ENCODE peak calls at places on chromosomes 11 and 22, in nine cellular contexts. F is GM23338, Q is A549, W is HCT116, K is GM12878, L is HL-60, D is K562, C is SK-N-SH, S is HepG2. X is an unnamed sample.

GRCh38 chr11:93525601-93526000 is 17.6 kb downstream of the SMCO4 start:
- DNase-seq in F (no peak), Q (no peak), W (no peak), K (no peak), L (no peak), D (no peak), C (no peak), S (no peak), X (no peak)

GRCh38 chr11:118003021-118003423 is 16.8 kb downstream of the IL10RA start:
- DNase-seq in F (no peak), Q (no peak), W (no peak), K (no peak), L (no peak), D (peak), C (no peak), S (no peak), X (no peak)

GRCh38 chr22:23268877-23269276 is 88.6 kb downstream of the BCR start:
- DNase-seq in F (no peak), Q (no peak), W (no peak), K (no peak), L (no peak), D (peak), C (no peak), S (no peak), X (no peak)

GRCh38 chr11:65870307-65870658 is 2.3 kb downstream of the EFEMP2 start:
- DNase-seq in F (no peak), Q (no peak), W (no peak), K (no peak), L (no peak), D (no peak), C (no peak), S (no peak), X (no peak)

GRCh38 chr11:111427471-111427912 is 48.4 kb upstream of the POU2AF1 start:
- DNase-seq in F (no peak), Q (no peak), W (no peak), K (no peak), L (no peak), D (peak), C (peak), S (peak), X (no peak)

GRCh38 chr22:19430890-19431541 is 517 bp downstream of the HIRA start:
- DNase-seq in F (peak), Q (peak), W (no peak), K (no peak), L (peak), D (no peak), C (peak), S (peak), X (no peak)

GRCh38 chr11:126163074-126163700 is 48.3 kb downstream of the RPUSD4 start:
- DNase-seq in F (no peak), Q (peak), W (no peak), K (no peak), L (no peak), D (no peak), C (no peak), S (peak), X (no peak)

GRCh38 chr11:32109138-32109537 is 18.3 kb downstream of the RCN1 start:
- DNase-seq in F (no peak), Q (no peak), W (no peak), K (no peak), L (no peak), D (no peak), C (no peak), S (no peak), X (no peak)

GRCh38 chr22:47608421-47608820 is 846.0 kb downstream of the TBC1D22A start:
- DNase-seq in F (no peak), Q (no peak), W (no peak), K (no peak), L (no peak), D (no peak), C (no peak), S (no peak), X (no peak)

GRCh38 chr11:120391297-120391696 is 55.1 kb downstream of the ARHGEF12 start:
- DNase-seq in F (peak), Q (no peak), W (no peak), K (no peak), L (no peak), D (no peak), C (no peak), S (peak), X (no peak)

GRCh38 chr11:21472256-21472655 is 720.6 kb upstream of the ANO5 start:
- DNase-seq in F (no peak), Q (peak), W (no peak), K (no peak), L (no peak), D (no peak), C (no peak), S (no peak), X (no peak)

GRCh38 chr11:83007909-83008580 is 63.7 kb downstream of the RAB30 start:
- DNase-seq in F (peak), Q (no peak), W (no peak), K (no peak), L (no peak), D (peak), C (peak), S (peak), X (no peak)

GRCh38 chr11:95531116-95531515 is 258.5 kb downstream of the FAM76B start:
- DNase-seq in F (peak), Q (no peak), W (no peak), K (no peak), L (peak), D (no peak), C (no peak), S (no peak), X (no peak)

GRCh38 chr11:2444301-2445106 is at the start of the genes KCNQ1 and TRPM5:
- DNase-seq in F (peak), Q (peak), W (peak), K (no peak), L (no peak), D (peak), C (peak), S (no peak), X (no peak)
- H3K4me3 ChIP-seq in F (peak), Q (peak), W (peak), K (no peak), L (peak), D (no peak), C (peak), S (no peak), X (peak)

DNA sequence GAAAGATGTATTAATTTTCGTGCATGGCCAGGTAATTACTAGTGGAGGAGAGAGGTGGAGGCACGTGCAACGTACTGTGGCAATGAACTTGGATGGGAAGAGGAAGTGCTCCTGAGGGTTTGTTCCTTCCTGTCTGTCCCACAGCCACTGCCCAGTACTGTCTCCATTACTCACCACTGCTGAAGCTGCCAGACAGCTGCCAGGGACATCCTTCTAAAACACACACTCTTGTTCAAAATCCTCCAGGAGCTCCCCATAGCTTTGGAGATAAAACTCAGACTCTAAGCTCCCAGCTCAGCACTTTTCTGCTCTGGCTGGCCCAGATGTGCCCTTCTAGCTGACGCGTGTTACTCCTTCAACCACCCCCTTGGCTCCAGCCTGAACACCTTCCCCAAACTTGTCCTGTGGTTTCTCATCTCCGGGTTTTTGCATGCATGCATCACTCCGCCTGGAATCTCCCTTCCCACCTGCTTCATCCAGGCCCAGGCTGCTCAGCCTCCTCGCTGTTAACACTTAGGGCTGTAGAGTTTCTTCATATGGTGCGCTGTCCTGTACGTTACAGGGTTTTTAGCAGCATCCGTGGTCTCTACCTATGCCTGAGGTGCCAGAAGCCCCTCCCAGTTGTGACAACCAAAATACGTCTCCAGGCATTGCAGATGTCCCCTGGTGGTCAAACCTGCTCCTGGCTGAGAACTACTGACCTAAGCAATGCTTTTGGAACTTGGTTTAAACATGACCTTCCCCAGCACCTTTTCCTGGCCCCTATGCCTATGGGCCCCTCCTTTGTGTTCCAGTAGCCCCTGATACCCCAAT is 69.5 kb downstream of the C11orf91 start:
- DNase-seq in F (no peak), Q (no peak), W (no peak), K (no peak), L (no peak), D (no peak), C (no peak), S (no peak), X (no peak)
- TF ChIP-seq CTCF in F (no peak), Q (no peak), W (peak), K (no peak), L (no peak), D (no peak), C (peak), S (no peak), X (peak)

DNA sequence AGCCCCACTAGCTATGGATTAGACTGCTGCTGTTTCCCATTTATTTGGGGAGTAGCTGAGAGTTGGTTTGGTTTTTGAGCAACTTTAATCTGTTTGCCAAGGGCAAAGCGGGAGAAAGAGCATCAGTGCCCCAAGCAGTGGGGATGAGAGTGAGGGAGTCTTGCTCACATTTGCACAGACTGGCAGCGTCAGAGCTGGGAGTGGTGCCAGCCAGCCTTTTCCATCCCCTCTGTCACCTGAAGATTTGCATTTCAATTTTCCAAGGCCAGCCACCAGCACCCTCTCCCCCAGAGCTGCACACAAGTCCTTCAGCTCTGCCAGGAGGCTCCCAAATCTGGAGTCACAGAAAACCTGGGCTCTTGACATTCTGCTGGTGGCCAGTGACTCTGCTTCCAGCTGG is 21.0 kb upstream of the UVRAG start:
- DNase-seq in F (no peak), Q (no peak), W (no peak), K (no peak), L (no peak), D (no peak), C (no peak), S (no peak), X (no peak)
- TF ChIP-seq REST in F (no peak), Q (no peak), W (no peak), K (no peak), L (no peak), D (no peak), C (no peak), S (no peak), X (no peak)

GRCh38 chr22:39490966-39491680 is 11.0 kb upstream of the MIEF1 start:
- DNase-seq in F (no peak), Q (no peak), W (no peak), K (no peak), L (no peak), D (no peak), C (no peak), S (no peak), X (no peak)

GRCh38 chr22:39487826-39488520 is 14.1 kb upstream of the MIEF1 start:
- DNase-seq in F (no peak), Q (no peak), W (no peak), K (no peak), L (no peak), D (no peak), C (no peak), S (no peak), X (no peak)

GRCh38 chr22:39488563-39489083 is 13.5 kb upstream of the MIEF1 start:
- DNase-seq in F (no peak), Q (no peak), W (no peak), K (no peak), L (no peak), D (peak), C (no peak), S (no peak), X (no peak)

GRCh38 chr22:39490135-39490798 is 11.8 kb upstream of the MIEF1 start:
- DNase-seq in F (peak), Q (peak), W (peak), K (no peak), L (peak), D (peak), C (peak), S (peak), X (no peak)

GRCh38 chr22:39489094-39490068 is 12.7 kb upstream of the MIEF1 start:
- DNase-seq in F (no peak), Q (no peak), W (no peak), K (no peak), L (no peak), D (no peak), C (no peak), S (no peak), X (no peak)
- H3K4me3 ChIP-seq in F (no peak), Q (no peak), W (no peak), K (no peak), L (no peak), D (no peak), C (no peak), S (no peak), X (no peak)

DNA sequence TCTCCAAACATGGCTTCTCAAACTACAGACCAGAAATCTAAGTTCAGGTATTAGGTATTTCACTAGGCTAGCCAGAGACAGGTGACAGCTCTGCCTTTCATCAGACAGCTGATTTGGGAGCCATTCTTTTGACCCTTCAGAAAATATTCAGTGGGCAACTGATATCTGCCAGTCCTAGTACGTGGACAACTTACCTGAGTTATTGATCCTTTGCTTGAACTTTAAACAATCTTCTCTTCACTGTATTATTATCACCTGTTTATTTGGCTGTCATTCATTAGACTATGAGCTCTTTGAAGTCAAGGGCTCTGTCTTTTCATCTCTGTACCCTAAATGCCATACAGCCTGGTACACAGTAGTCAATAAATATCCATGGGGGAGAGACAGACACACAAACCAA is 17.2 kb downstream of the TRIM66 start:
- DNase-seq in F (no peak), Q (no peak), W (no peak), K (no peak), L (no peak), D (no peak), C (no peak), S (no peak), X (no peak)
- TF ChIP-seq CTCF in F (no peak), Q (no peak), W (no peak), K (no peak), L (no peak), D (no peak), C (no peak), S (no peak), X (no peak)

GRCh38 chr11:80320765-80321164 is 879.9 kb upstream of the TENM4 start:
- DNase-seq in F (peak), Q (no peak), W (no peak), K (no peak), L (no peak), D (no peak), C (peak), S (no peak), X (no peak)
- TF ChIP-seq REST in F (no peak), Q (no peak), W (no peak), K (no peak), L (no peak), D (no peak), C (no peak), S (no peak), X (no peak)

DNA sequence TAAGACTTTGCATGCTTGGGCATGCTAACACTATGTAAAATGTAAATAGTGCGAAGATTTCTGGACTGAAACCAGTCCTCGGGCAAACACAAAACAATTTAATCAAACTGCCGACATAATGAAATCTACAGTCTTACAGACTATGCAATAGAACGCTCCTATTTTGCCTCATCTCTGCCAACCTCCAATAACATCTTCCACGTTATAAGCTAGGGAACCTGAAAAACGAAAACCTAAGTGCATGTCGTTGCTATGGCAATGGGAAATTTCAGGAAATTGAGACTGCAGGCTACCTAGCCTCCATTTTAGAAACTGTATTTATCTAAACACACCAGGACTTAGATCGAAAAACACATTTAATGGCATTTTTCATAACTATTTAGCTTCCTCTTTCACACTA is 1.1 kb downstream of the CSTF3 start:
- DNase-seq in F (peak), Q (peak), W (no peak), K (no peak), L (no peak), D (no peak), C (peak), S (peak), X (no peak)
- H3K4me3 ChIP-seq in F (peak), Q (peak), W (peak), K (peak), L (peak), D (peak), C (peak), S (peak), X (peak)